ENCODE peak calls at places on chromosome 13, in six cellular contexts. W is IMR-90, K is H9, O is H1, G is mesenchymal stem cell, X is neuronal stem cell. R is an unnamed sample.

GRCh38 chr13:77619655-77620054 is 77.8 kb upstream of the SLAIN1 start:
- DNase-seq in W (no peak), K (no peak), O (no peak), G (no peak), X (no peak), R (no peak)

GRCh38 chr13:101916758-101917474 is 464.4 kb downstream of the ITGBL1 start:
- DNase-seq in W (no peak), K (no peak), O (no peak), G (no peak), X (no peak), R (no peak)

GRCh38 chr13:20547479-20547908 is 19.5 kb upstream of the IFT88 start:
- DNase-seq in W (no peak), K (no peak), O (no peak), G (no peak), X (no peak), R (no peak)

GRCh38 chr13:42628666-42629065 is 54.7 kb downstream of the TNFSF11 start:
- DNase-seq in W (no peak), K (no peak), O (no peak), G (no peak), X (no peak), R (no peak)

GRCh38 chr13:73223372-73223781 is 164.6 kb downstream of the KLF5 start:
- DNase-seq in W (no peak), K (no peak), O (no peak), G (no peak), X (no peak), R (no peak)

GRCh38 chr13:32225494-32225931 is 89.7 kb downstream of the ZAR1L start:
- DNase-seq in W (peak), K (no peak), O (no peak), G (peak), X (no peak), R (peak)

GRCh38 chr13:96551540-96551939 is 442.7 kb downstream of the OXGR1 start:
- DNase-seq in W (no peak), K (no peak), O (no peak), G (peak), X (no peak), R (peak)

GRCh38 chr13:23551213-23552008 is 18.8 kb upstream of the TNFRSF19 start:
- DNase-seq in W (no peak), K (no peak), O (no peak), G (no peak), X (peak), R (no peak)

GRCh38 chr13:21530656-21531055 is 71.6 kb upstream of the ZDHHC20 start:
- DNase-seq in W (no peak), K (no peak), O (no peak), G (no peak), X (no peak), R (no peak)

GRCh38 chr13:77000475-77000874 is 8.6 kb downstream of the CLN5 start:
- DNase-seq in W (no peak), K (no peak), O (no peak), G (no peak), X (no peak), R (no peak)

GRCh38 chr13:83378901-83379300 is 503.4 kb downstream of the SLITRK1 start:
- DNase-seq in W (peak), K (no peak), O (no peak), G (no peak), X (no peak), R (no peak)

GRCh38 chr13:113539822-113540221 is 44.7 kb upstream of the TFDP1 start:
- DNase-seq in W (no peak), K (peak), O (no peak), G (no peak), X (no peak), R (no peak)

GRCh38 chr13:42880241-42880640 is 98.9 kb downstream of the FAM216B start:
- DNase-seq in W (no peak), K (no peak), O (no peak), G (no peak), X (no peak), R (no peak)

GRCh38 chr13:59677966-59678814 is 485.5 kb downstream of the DIAPH3 start:
- DNase-seq in W (peak), K (no peak), O (no peak), G (peak), X (peak), R (peak)

GRCh38 chr13:95300625-95301134 is 571 bp downstream of the ABCC4 start:
- DNase-seq in W (peak), K (peak), O (peak), G (peak), X (peak), R (peak)

GRCh38 chr13:59865398-59865797 is 298.3 kb downstream of the DIAPH3 start:
- DNase-seq in W (peak), K (no peak), O (no peak), G (peak), X (no peak), R (no peak)

GRCh38 chr13:23378009-23378632 is 55.4 kb downstream of the SACS start:
- DNase-seq in W (peak), K (no peak), O (no peak), G (peak), X (no peak), R (peak)

GRCh38 chr13:113526466-113527220 is 36.1 kb upstream of the DCUN1D2 start:
- DNase-seq in W (no peak), K (no peak), O (no peak), G (no peak), X (no peak), R (no peak)

GRCh38 chr13:65965496-65965895 is 1264.6 kb downstream of the PCDH9 start:
- DNase-seq in W (peak), K (no peak), O (no peak), G (peak), X (no peak), R (no peak)

GRCh38 chr13:113403255-113404104 is 39.5 kb upstream of the GRTP1 start:
- DNase-seq in W (no peak), K (peak), O (no peak), G (no peak), X (no peak), R (no peak)

GRCh38 chr13:106151056-106151699 is 384.3 kb downstream of the EFNB2 start:
- DNase-seq in W (peak), K (no peak), O (no peak), G (peak), X (peak), R (peak)

GRCh38 chr13:94323746-94324408 is 155.6 kb downstream of the DCT start:
- DNase-seq in W (no peak), K (no peak), O (no peak), G (no peak), X (no peak), R (peak)

GRCh38 chr13:87677043-87677333 is 5.8 kb downstream of the SLITRK5 start:
- DNase-seq in W (no peak), K (no peak), O (no peak), G (no peak), X (no peak), R (no peak)

GRCh38 chr13:97437729-97438128 is 3.8 kb downstream of the RAP2A start:
- DNase-seq in W (no peak), K (no peak), O (no peak), G (no peak), X (no peak), R (no peak)

GRCh38 chr13:109869312-109870237 is 83.2 kb upstream of the IRS2 start:
- DNase-seq in W (peak), K (peak), O (no peak), G (no peak), X (no peak), R (peak)

GRCh38 chr13:29946093-29946492 is 95.7 kb upstream of the UBL3 start:
- DNase-seq in W (no peak), K (no peak), O (no peak), G (no peak), X (no peak), R (no peak)

GRCh38 chr13:48511621-48512232 is 21.2 kb downstream of the RCBTB2 start:
- DNase-seq in W (no peak), K (no peak), O (no peak), G (no peak), X (no peak), R (no peak)

GRCh38 chr13:44402902-44403719 is 29.5 kb downstream of the SERP2 start:
- DNase-seq in W (no peak), K (no peak), O (no peak), G (no peak), X (no peak), R (no peak)

GRCh38 chr13:95740921-95741320 is 64.0 kb downstream of the DNAJC3 start:
- DNase-seq in W (no peak), K (no peak), O (no peak), G (no peak), X (no peak), R (no peak)

GRCh38 chr13:20340759-20341161 is 108.6 kb upstream of the GJB6 start:
- DNase-seq in W (no peak), K (no peak), O (no peak), G (no peak), X (no peak), R (no peak)

GRCh38 chr13:109899748-109900147 is 113.4 kb upstream of the IRS2 start:
- DNase-seq in W (no peak), K (no peak), O (no peak), G (no peak), X (no peak), R (no peak)

GRCh38 chr13:45878966-45879365 is 27.4 kb upstream of the SIAH3 start:
- DNase-seq in W (no peak), K (no peak), O (no peak), G (no peak), X (no peak), R (no peak)

GRCh38 chr13:113402471-113403254 is 38.7 kb upstream of the GRTP1 start:
- DNase-seq in W (no peak), K (no peak), O (no peak), G (no peak), X (no peak), R (no peak)

GRCh38 chr13:99656092-99656745 is 154.9 kb downstream of the TM9SF2 start:
- DNase-seq in W (peak), K (peak), O (peak), G (peak), X (peak), R (peak)

GRCh38 chr13:92175330-92175729 is 776.9 kb downstream of the GPC5 start:
- DNase-seq in W (peak), K (peak), O (no peak), G (peak), X (peak), R (peak)

GRCh38 chr13:45623516-45624090 is 8.1 kb upstream of the ERICH6B start:
- DNase-seq in W (peak), K (no peak), O (no peak), G (peak), X (no peak), R (peak)

GRCh38 chr13:42396901-42397670 is 125.1 kb downstream of the AKAP11 start:
- DNase-seq in W (no peak), K (no peak), O (no peak), G (no peak), X (no peak), R (no peak)

DNA sequence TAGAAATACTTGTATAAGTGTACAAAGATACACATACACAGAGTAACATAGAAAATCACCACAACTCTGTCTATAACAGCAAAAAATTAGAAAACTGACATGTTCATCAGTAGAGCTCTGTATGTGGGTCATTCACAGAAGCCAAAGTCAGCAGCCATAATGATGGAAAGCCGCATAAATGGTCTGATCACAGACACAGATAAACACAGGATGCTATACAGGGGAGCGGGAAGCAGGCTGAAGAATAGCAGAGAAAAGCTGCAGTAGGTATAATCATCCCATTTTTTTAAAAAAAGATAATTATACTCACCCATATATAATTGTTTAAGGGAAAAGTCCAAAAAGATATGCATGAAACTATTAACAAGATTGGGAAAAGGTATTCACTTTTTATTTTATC is 31.5 kb downstream of the RCBTB1 start:
- DNase-seq in W (no peak), K (no peak), O (no peak), G (no peak), X (no peak), R (no peak)
- H2BK15ac ChIP-seq in W (no peak), K (no peak), O (no peak), G (no peak), X (no peak), R (no peak)

GRCh38 chr13:27924529-27925141 is 4.8 kb downstream of the PDX1 start:
- DNase-seq in W (no peak), K (peak), O (peak), G (no peak), X (peak), R (no peak)
- H2BK15ac ChIP-seq in W (no peak), K (no peak), O (no peak), G (no peak), X (no peak), R (no peak)

DNA sequence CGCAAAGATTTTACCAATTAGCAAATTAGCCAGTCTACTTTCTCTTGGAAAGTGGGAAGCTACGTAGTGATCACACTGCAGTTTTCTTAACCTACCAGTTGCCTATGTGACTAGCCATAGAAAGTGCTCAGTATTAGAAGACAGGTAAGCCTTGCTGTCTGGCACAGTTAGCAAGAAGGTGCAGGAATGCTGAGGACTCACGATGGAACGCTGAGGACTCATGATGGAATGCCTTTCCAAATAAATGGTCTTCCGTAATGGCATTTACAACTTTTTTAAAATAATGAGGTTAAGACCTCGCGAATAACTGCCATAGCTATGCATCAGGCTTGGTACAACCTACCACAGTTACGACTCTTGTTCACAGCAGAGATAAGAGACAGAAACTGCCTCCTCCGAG is 1645.6 kb upstream of the MIR17HG start:
- DNase-seq in W (no peak), K (no peak), O (no peak), G (no peak), X (no peak), R (no peak)
- H2BK15ac ChIP-seq in W (no peak), K (no peak), O (no peak), G (no peak), X (no peak), R (no peak)

DNA sequence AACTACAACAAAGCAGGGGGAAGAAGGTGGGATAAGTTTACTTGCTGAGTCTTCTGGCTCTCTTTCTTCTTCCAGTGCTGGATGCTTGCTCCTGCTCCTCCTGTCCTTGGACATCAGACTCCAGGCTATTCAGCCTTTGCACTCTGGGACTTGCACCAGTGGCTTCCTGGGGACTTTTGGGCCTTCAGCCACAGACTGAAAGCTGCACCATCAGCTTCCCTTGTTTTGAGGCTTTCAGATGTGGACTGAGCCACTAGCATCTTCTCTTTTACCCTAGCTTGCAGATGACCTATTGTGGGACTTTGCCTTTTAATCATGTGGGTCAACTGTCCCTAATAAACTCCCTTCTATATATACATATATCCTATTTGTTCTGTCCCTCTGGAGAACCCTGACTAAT is 173.0 kb upstream of the UFM1 start:
- DNase-seq in W (no peak), K (no peak), O (no peak), G (no peak), X (no peak), R (no peak)
- H2BK15ac ChIP-seq in W (no peak), K (no peak), O (no peak), G (no peak), X (no peak), R (no peak)

GRCh38 chr13:108268713-108269112 is 805 bp upstream of the TNFSF13B start:
- DNase-seq in W (no peak), K (no peak), O (no peak), G (no peak), X (no peak), R (no peak)
- H2BK15ac ChIP-seq in W (no peak), K (no peak), O (no peak), G (no peak), X (no peak), R (no peak)

GRCh38 chr13:53522034-53522433 is 493.4 kb downstream of the OLFM4 start:
- DNase-seq in W (no peak), K (no peak), O (no peak), G (no peak), X (no peak), R (no peak)
- H2BK15ac ChIP-seq in W (no peak), K (no peak), O (no peak), G (no peak), X (no peak), R (no peak)

GRCh38 chr13:33286143-33286542 is 588 bp upstream of the STARD13 start:
- DNase-seq in W (no peak), K (no peak), O (no peak), G (no peak), X (no peak), R (no peak)

GRCh38 chr13:33283195-33283910 is 2.2 kb downstream of the STARD13 start:
- DNase-seq in W (no peak), K (no peak), O (no peak), G (no peak), X (no peak), R (no peak)

GRCh38 chr13:33285420-33286124 is at the start of gene STARD13:
- DNase-seq in W (peak), K (peak), O (peak), G (peak), X (peak), R (peak)

GRCh38 chr13:33284016-33284415 is 1.5 kb downstream of the STARD13 start:
- DNase-seq in W (peak), K (no peak), O (no peak), G (no peak), X (no peak), R (no peak)

GRCh38 chr13:33284916-33285315 is 639 bp downstream of the STARD13 start:
- DNase-seq in W (no peak), K (no peak), O (no peak), G (peak), X (no peak), R (no peak)
- H2BK15ac ChIP-seq in W (peak), K (no peak), O (no peak), G (no peak), X (no peak), R (no peak)

GRCh38 chr13:112225429-112226090 is 150.6 kb upstream of the SPACA7 start:
- DNase-seq in W (no peak), K (no peak), O (no peak), G (no peak), X (no peak), R (no peak)
- H2BK15ac ChIP-seq in W (no peak), K (no peak), O (no peak), G (no peak), X (no peak), R (no peak)

GRCh38 chr13:40583738-40584137 is 82.7 kb downstream of the FOXO1 start:
- DNase-seq in W (no peak), K (no peak), O (no peak), G (no peak), X (no peak), R (no peak)

GRCh38 chr13:40589285-40590109 is 76.9 kb downstream of the FOXO1 start:
- DNase-seq in W (no peak), K (no peak), O (no peak), G (peak), X (peak), R (no peak)

GRCh38 chr13:40588101-40588500 is 78.3 kb downstream of the FOXO1 start:
- DNase-seq in W (no peak), K (no peak), O (no peak), G (no peak), X (no peak), R (no peak)

GRCh38 chr13:40585911-40586471 is 80.5 kb downstream of the FOXO1 start:
- DNase-seq in W (no peak), K (no peak), O (no peak), G (no peak), X (no peak), R (peak)

DNA sequence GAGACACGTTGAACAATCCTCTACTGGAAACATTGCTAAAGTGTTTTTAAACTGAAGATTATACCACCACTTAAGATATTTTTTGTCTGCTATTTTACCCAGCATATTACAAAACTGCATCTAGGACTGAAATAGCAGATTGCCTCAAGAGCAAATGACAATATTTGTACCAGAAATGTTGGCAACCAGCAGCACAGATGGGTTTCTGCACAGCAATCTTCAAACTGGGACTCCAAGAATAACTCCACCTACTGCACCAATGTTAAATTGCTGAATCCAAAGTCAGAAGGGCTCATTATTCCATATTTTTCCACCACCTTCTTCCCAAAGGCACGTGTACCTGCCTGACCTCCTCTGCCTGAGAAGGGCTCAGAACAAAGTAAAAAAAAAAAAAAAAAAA is 79.6 kb downstream of the FOXO1 start:
- DNase-seq in W (no peak), K (no peak), O (no peak), G (no peak), X (no peak), R (no peak)
- H2BK15ac ChIP-seq in W (no peak), K (no peak), O (no peak), G (no peak), X (no peak), R (no peak)

R was measured in mesendoderm.